ENCODE peak calls at places on chromosomes 3 and 15, in ten cellular contexts. I is OCI-LY7, G is NCI-H1694 treated with DMSO at 0.1 percent for 48 hours, T is breast epithelium, J is neural crest cell, Z is RWPE1, C is H9, R is amygdala, L is heart left ventricle, B is AG08396. X is an unnamed sample.

GRCh38 chr3:123660900-123661299 is 76.0 kb upstream of the HACD2 start:
- DNase-seq in I (no peak), G (peak), T (peak), J (no peak), Z (peak), C (no peak), R (peak), L (peak), B (peak), X (no peak)

GRCh38 chr3:147161833-147162232 is 244.5 kb downstream of the ZIC4 start:
- DNase-seq in I (no peak), G (no peak), T (no peak), J (no peak), Z (no peak), C (no peak), R (no peak), L (no peak), B (no peak), X (no peak)

GRCh38 chr15:57556040-57556439 is 35.7 kb upstream of the MYZAP start:
- DNase-seq in I (no peak), G (no peak), T (no peak), J (no peak), Z (no peak), C (no peak), R (no peak), L (no peak), B (no peak), X (no peak)

GRCh38 chr15:46502668-46503067 is 867.8 kb downstream of the SQOR start:
- DNase-seq in I (peak), G (no peak), T (no peak), J (no peak), Z (no peak), C (no peak), R (no peak), L (no peak), B (no peak), X (no peak)

GRCh38 chr3:180433172-180433571 is 168.8 kb upstream of the TTC14 start:
- DNase-seq in I (no peak), G (no peak), T (no peak), J (no peak), Z (peak), C (no peak), R (no peak), L (no peak), B (peak), X (no peak)

GRCh38 chr3:117818592-117818991 is 1109.0 kb downstream of the TUSC7 start:
- DNase-seq in I (no peak), G (no peak), T (no peak), J (no peak), Z (no peak), C (no peak), R (no peak), L (no peak), B (no peak), X (no peak)

GRCh38 chr3:17412950-17413530 is 329.4 kb downstream of the TBC1D5 start:
- DNase-seq in I (peak), G (peak), T (no peak), J (no peak), Z (peak), C (no peak), R (no peak), L (no peak), B (peak), X (no peak)

GRCh38 chr15:33994005-33994615 is 25.8 kb downstream of the CHRM5 start:
- DNase-seq in I (peak), G (no peak), T (no peak), J (peak), Z (no peak), C (peak), R (no peak), L (no peak), B (no peak), X (no peak)

GRCh38 chr15:80308002-80308401 is 56.0 kb upstream of the CTXND1 start:
- DNase-seq in I (peak), G (no peak), T (no peak), J (no peak), Z (no peak), C (peak), R (no peak), L (no peak), B (no peak), X (no peak)

GRCh38 chr15:88018865-88019626 is 237.5 kb downstream of the NTRK3 start:
- DNase-seq in I (no peak), G (no peak), T (no peak), J (no peak), Z (no peak), C (no peak), R (no peak), L (no peak), B (no peak), X (no peak)

GRCh38 chr3:184642623-184643308 is 69.1 kb downstream of the MAGEF1 start:
- DNase-seq in I (no peak), G (peak), T (no peak), J (no peak), Z (no peak), C (no peak), R (no peak), L (no peak), B (no peak), X (no peak)

GRCh38 chr15:90201150-90201943 is at the start of gene SEMA4B:
- DNase-seq in I (peak), G (no peak), T (no peak), J (peak), Z (peak), C (peak), R (peak), L (peak), B (peak), X (peak)

GRCh38 chr3:122493296-122493695 is 21.4 kb downstream of the KPNA1 start:
- DNase-seq in I (no peak), G (no peak), T (no peak), J (no peak), Z (no peak), C (no peak), R (no peak), L (no peak), B (peak), X (no peak)

GRCh38 chr15:79834496-79834895 is 62.3 kb downstream of the MTHFS start:
- DNase-seq in I (no peak), G (no peak), T (no peak), J (no peak), Z (no peak), C (no peak), R (no peak), L (peak), B (no peak), X (no peak)

GRCh38 chr15:93543093-93543492 is 454.1 kb upstream of the RGMA start:
- DNase-seq in I (no peak), G (no peak), T (no peak), J (no peak), Z (no peak), C (no peak), R (no peak), L (no peak), B (no peak), X (no peak)

GRCh38 chr3:15886521-15886920 is 88.7 kb upstream of the ANKRD28 start:
- DNase-seq in I (no peak), G (no peak), T (no peak), J (no peak), Z (no peak), C (no peak), R (no peak), L (no peak), B (no peak), X (no peak)

GRCh38 chr3:118525096-118525495 is 509.6 kb downstream of the IGSF11 start:
- DNase-seq in I (no peak), G (no peak), T (no peak), J (no peak), Z (no peak), C (no peak), R (no peak), L (no peak), B (no peak), X (no peak)